ENCODE peak calls at places on chromosomes 4 and X, in five cellular contexts. N is substantia nigra, F is nephron progenitor cell, Q is cardiac fibroblast, I is AG08396. J is an unnamed sample.

GRCh38 chrX:19852014-19853005 is 35.1 kb downstream of the SH3KBP1 start:
- DNase-seq in Q (peak), N (no peak), F (no peak), I (peak), J (no peak)

GRCh38 chr4:31674313-31674947 is 954.3 kb downstream of the PCDH7 start:
- DNase-seq in F (peak), Q (peak), I (no peak), N (no peak), J (no peak)

GRCh38 chrX:119646515-119646914 is 40.3 kb upstream of the NKRF start:
- DNase-seq in Q (no peak), I (no peak), N (no peak), F (no peak), J (no peak)

GRCh38 chrX:43809463-43809862 is 72.8 kb downstream of the MAOB start:
- DNase-seq in F (no peak), N (no peak), I (no peak), Q (peak), J (no peak)

GRCh38 chr4:3257125-3257690 is 8.2 kb downstream of the MSANTD1 start:
- DNase-seq in N (no peak), I (no peak), F (no peak), Q (no peak), J (no peak)

GRCh38 chrX:74492720-74493201 is 71.5 kb downstream of the SLC16A2 start:
- DNase-seq in N (no peak), F (peak), I (no peak), Q (no peak), J (no peak)

GRCh38 chr4:71441186-71442169 is 102.7 kb downstream of the SLC4A4 start:
- DNase-seq in F (no peak), N (no peak), Q (no peak), I (no peak), J (no peak)

GRCh38 chrX:71315917-71316316 is 14.4 kb downstream of the ITGB1BP2 start:
- DNase-seq in N (no peak), Q (peak), F (no peak), I (peak), J (no peak)

GRCh38 chrX:88425739-88426138 is 321.3 kb upstream of the CPXCR1 start:
- DNase-seq in Q (peak), F (no peak), I (no peak), N (no peak), J (no peak)

GRCh38 chrX:124239324-124239723 is 93.1 kb upstream of the TEX13D start:
- DNase-seq in I (no peak), N (no peak), F (no peak), Q (no peak), J (no peak)

GRCh38 chr4:175536852-175537453 is 275.1 kb downstream of the GPM6A start:
- DNase-seq in Q (peak), I (peak), F (peak), N (no peak), J (no peak)

J was measured in progenitor cell of endocrine pancreas.